ENCODE peak calls at places on chromosomes 16 and 17, in six cellular contexts. R is NCI-H2081, L is Daoy, D is NCI-H1436, I is T-helper 2 cell, P is SHP77. H is an unnamed sample.

GRCh38 chr16:65176603-65177002 is 54.7 kb upstream of the CDH11 start:
- DNase-seq in R (no peak), L (peak; percentile 6), D (no peak), I (no peak), P (no peak), H (no peak)

GRCh38 chr16:24734382-24734781 is 4.9 kb downstream of the TNRC6A start:
- DNase-seq in R (no peak), L (no peak), D (no peak), I (no peak), P (no peak), H (no peak)

GRCh38 chr17:59490259-59490658 is 75.2 kb upstream of the DHX40 start:
- DNase-seq in R (no peak), L (no peak), D (no peak), I (no peak), P (no peak), H (no peak)

GRCh38 chr16:20336955-20337354 is 9.6 kb upstream of the GP2 start:
- DNase-seq in R (no peak), L (no peak), D (no peak), I (no peak), P (no peak), H (no peak)

GRCh38 chr16:88967800-88968588 is 9.0 kb downstream of the CBFA2T3 start:
- DNase-seq in R (no peak), L (no peak), D (no peak), I (no peak), P (no peak), H (no peak)

GRCh38 chr16:26995522-26995921 is 71.2 kb upstream of the C16orf82 start:
- DNase-seq in R (no peak), L (no peak), D (no peak), I (no peak), P (no peak), H (no peak)

GRCh38 chr17:42683407-42684031 is 1.2 kb downstream of the CNTNAP1 start:
- DNase-seq in R (no peak), L (no peak), D (no peak), I (no peak), P (no peak), H (no peak)

GRCh38 chr17:2171725-2172446 is 117.0 kb downstream of the HIC1 start:
- DNase-seq in R (peak; percentile 81), L (peak; percentile 93), D (no peak), I (no peak), P (peak; percentile 81), H (no peak)

GRCh38 chr16:1097156-1097555 is 1.1 kb upstream of the C1QTNF8 start:
- DNase-seq in R (no peak), L (no peak), D (no peak), I (no peak), P (no peak), H (no peak)

GRCh38 chr16:89330177-89330856 is 112.8 kb downstream of the ZNF778 start:
- DNase-seq in R (peak; percentile 19), L (peak; percentile 88), D (no peak), I (no peak), P (peak; percentile 40), H (peak; percentile 65)

GRCh38 chr17:66957951-66958579 is 6.4 kb upstream of the CACNG4 start:
- DNase-seq in R (no peak), L (no peak), D (no peak), I (no peak), P (no peak), H (peak; percentile 25)

GRCh38 chr16:3950343-3951193 is 70.1 kb upstream of the CREBBP start:
- DNase-seq in R (no peak), L (peak; percentile 83), D (no peak), I (no peak), P (peak; percentile 18), H (no peak)

GRCh38 chr17:46120078-46120477 is 73.2 kb downstream of the KANSL1 start:
- DNase-seq in R (no peak), L (no peak), D (no peak), I (no peak), P (no peak), H (no peak)

GRCh38 chr16:49801290-49801689 is 54.6 kb downstream of the ZNF423 start:
- DNase-seq in R (no peak), L (no peak), D (no peak), I (no peak), P (no peak), H (no peak)

GRCh38 chr17:36459601-36460000 is 26.9 kb upstream of the ZNHIT3 start:
- DNase-seq in R (no peak), L (no peak), D (no peak), I (no peak), P (no peak), H (no peak)

GRCh38 chr17:74513987-74514631 is 17.2 kb downstream of the CD300LB start:
- DNase-seq in R (peak; percentile 46), L (peak; percentile 73), D (peak; percentile 28), I (no peak), P (no peak), H (peak; percentile 18)

GRCh38 chr17:75109047-75109406 is 742 bp upstream of the ARMC7 start:
- DNase-seq in R (no peak), L (no peak), D (no peak), I (no peak), P (no peak), H (no peak)

GRCh38 chr17:4951486-4951885 is 567 bp downstream of the ENO3 start:
- DNase-seq in R (no peak), L (no peak), D (no peak), I (no peak), P (peak; percentile 15), H (no peak)

GRCh38 chr16:58222532-58223316 is 24.8 kb upstream of the CSNK2A2 start:
- DNase-seq in R (no peak), L (peak; percentile 41), D (no peak), I (no peak), P (no peak), H (no peak)

GRCh38 chr17:83204230-83204725 is 124.9 kb downstream of the METRNL start:
- DNase-seq in R (no peak), L (no peak), D (no peak), I (no peak), P (no peak), H (no peak)

GRCh38 chr17:28665994-28666393 is 4.0 kb downstream of the SUPT6H start:
- DNase-seq in R (no peak), L (no peak), D (no peak), I (no peak), P (no peak), H (no peak)

GRCh38 chr17:57911834-57912673 is 43.2 kb downstream of the CUEDC1 start:
- DNase-seq in R (peak; percentile 100), L (peak; percentile 64), D (peak; percentile 91), I (no peak), P (peak; percentile 94), H (peak; percentile 94)

H was measured in NCI-H146.